ENCODE peak calls at places on chromosomes 1 and 21, in five cellular contexts. V, H, M, E and T are unnamed samples. For H3K9me3, the result is how much of the 10 kb centered on the place peaks cover.

GRCh38 chr21:46128106-46128982 is 27.0 kb downstream of the FTCD start:
- DNase-seq in V (no peak), E (peak), M (no peak), H (peak), T (no peak)

GRCh38 chr1:3259020-3259419 is 190.0 kb downstream of the PRDM16 start:
- DNase-seq in M (no peak), H (no peak), V (no peak), E (no peak), T (no peak)

GRCh38 chr1:116453906-116454305 is 80.9 kb downstream of the ATP1A1 start:
- DNase-seq in H (no peak), V (no peak), E (no peak), M (no peak), T (no peak)

GRCh38 chr1:204258213-204259115 is 44.7 kb upstream of the GOLT1A start:
- DNase-seq in M (no peak), E (peak), V (peak), H (peak), T (no peak)

GRCh38 chr1:204714194-204714860 is 28.8 kb upstream of the LRRN2 start:
- DNase-seq in H (no peak), M (no peak), V (no peak), E (no peak), T (no peak)

GRCh38 chr1:22880174-22880601 is 92.5 kb downstream of the LACTBL1 start:
- DNase-seq in H (no peak), E (no peak), V (peak), M (no peak), T (no peak)

GRCh38 chr1:145877923-145878486 is 7.7 kb downstream of the ANKRD35 start:
- DNase-seq in V (no peak), H (no peak), M (no peak), E (peak), T (no peak)

GRCh38 chr21:34801519-34802132 is 132.8 kb downstream of the CLIC6 start:
- DNase-seq in E (no peak), V (no peak), H (no peak), M (no peak), T (no peak)

GRCh38 chr1:8018492-8019228 is 7.4 kb downstream of the ERRFI1 start:
- DNase-seq in V (no peak), E (no peak), H (no peak), M (no peak), T (no peak)

GRCh38 chr1:182217967-182218366 is 156.5 kb upstream of the ZNF648 start:
- DNase-seq in V (no peak), M (no peak), E (no peak), H (no peak), T (no peak)

GRCh38 chr1:110341146-110341871 is 2.1 kb downstream of the RBM15 start:
- DNase-seq in E (no peak), H (no peak), V (no peak), M (no peak), T (no peak)

GRCh38 chr1:231636157-231636556 is 9.6 kb downstream of the DISC1 start:
- DNase-seq in H (peak), E (peak), M (no peak), V (peak), T (peak)

GRCh38 chr1:117003253-117003875 is 1.8 kb downstream of the CD101 start:
- DNase-seq in E (no peak), H (no peak), M (no peak), V (no peak), T (no peak)

GRCh38 chr1:246695666-246696065 is 28.5 kb upstream of the SCCPDH start:
- DNase-seq in E (no peak), V (no peak), H (no peak), M (no peak), T (no peak)

GRCh38 chr1:219517031-219517430 is 95.9 kb downstream of the ZC3H11B start:
- DNase-seq in M (no peak), H (no peak), V (no peak), E (no peak), T (no peak)

GRCh38 chr1:184190626-184191025 is 139.1 kb downstream of the TSEN15 start:
- DNase-seq in M (no peak), H (no peak), V (no peak), E (no peak), T (no peak)

GRCh38 chr1:35502242-35502641 is 55.0 kb downstream of the KIAA0319L start:
- DNase-seq in V (no peak), M (no peak), E (no peak), H (no peak), T (no peak)

GRCh38 chr1:86852737-86853408 is 61.1 kb downstream of the SELENOF start:
- DNase-seq in V (no peak), M (no peak), E (no peak), H (no peak), T (no peak)

GRCh38 chr1:53087332-53088285 is 25.6 kb downstream of the PODN start:
- DNase-seq in H (peak), V (no peak), M (no peak), E (no peak), T (no peak)

GRCh38 chr1:213779228-213779627 is 208.5 kb upstream of the PROX1 start:
- DNase-seq in E (no peak), M (no peak), V (no peak), H (no peak), T (no peak)

GRCh38 chr1:53982034-53982761 is 35.8 kb downstream of the LDLRAD1 start:
- DNase-seq in H (peak), M (no peak), E (peak), V (peak), T (no peak)

GRCh38 chr1:110630770-110631663 is 24.9 kb upstream of the KCNA2 start:
- DNase-seq in M (peak), V (peak), H (peak), E (peak), T (peak)

GRCh38 chr1:200496937-200497336 is 87.1 kb upstream of the ZNF281 start:
- DNase-seq in E (no peak), H (no peak), M (no peak), V (no peak), T (no peak)

GRCh38 chr1:32142446-32143301 is 34.8 kb downstream of the KPNA6 start:
- DNase-seq in H (peak), M (no peak), V (peak), E (no peak), T (peak)

DNA sequence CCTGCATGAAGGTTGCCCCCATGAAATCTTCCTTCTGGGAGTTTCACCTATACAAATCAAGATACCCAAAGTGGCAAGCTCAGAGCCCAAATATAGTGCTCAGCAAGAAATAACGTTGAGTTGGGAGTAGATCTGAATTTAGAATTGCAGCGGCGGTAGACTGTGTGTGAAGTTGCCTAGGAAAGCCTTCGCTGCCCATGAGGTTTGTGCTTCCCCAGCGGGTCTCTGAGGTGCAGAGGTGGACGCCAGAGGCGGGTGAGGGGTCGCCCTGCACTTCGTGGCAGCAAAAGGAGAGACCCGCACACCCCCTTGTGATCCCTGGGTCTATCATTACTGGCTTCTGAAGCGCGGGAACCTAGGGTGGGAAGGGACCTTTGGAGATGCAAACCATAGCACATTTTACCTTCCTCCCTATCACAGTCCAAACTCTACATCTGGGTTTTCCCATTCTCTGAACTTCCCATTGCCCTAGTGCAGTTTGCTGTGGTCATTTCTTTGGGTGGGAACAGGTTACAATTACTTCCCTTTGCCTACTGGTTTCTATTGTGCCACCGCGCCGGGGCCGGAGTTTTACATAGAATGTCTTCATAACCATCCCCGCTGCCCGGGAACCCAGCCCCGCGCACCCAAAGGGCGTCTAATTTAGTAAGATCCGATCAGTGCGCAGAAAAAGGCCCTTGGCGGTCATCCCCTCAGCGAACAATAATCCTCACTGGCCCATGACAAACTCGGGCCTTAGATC is 5.2 kb downstream of the TBX15 start:
- DNase-seq in M (no peak), V (no peak), H (no peak), E (no peak), T (no peak)
- H3K9me3 ChIP-seq in M (under half), V (under half), H (under half), E (under half), T (under half)

GRCh38 chr1:84997667-84998600 is 1.0 kb upstream of the MCOLN2 start:
- DNase-seq in V (peak), M (no peak), E (no peak), H (no peak), T (no peak)

GRCh38 chr1:85001742-85002141 is 4.8 kb upstream of the MCOLN2 start:
- DNase-seq in V (no peak), H (no peak), E (no peak), M (no peak), T (no peak)

GRCh38 chr1:84998642-84999280 is 1.8 kb upstream of the MCOLN2 start:
- DNase-seq in V (peak), E (no peak), M (no peak), H (no peak), T (no peak)

GRCh38 chr1:84995484-84996334 is 1.2 kb downstream of the MCOLN2 start:
- DNase-seq in V (no peak), E (no peak), H (no peak), M (no peak), T (no peak)

GRCh38 chr1:84996846-84997666 is at the start of gene MCOLN2:
- DNase-seq in M (no peak), E (peak), H (peak), V (peak), T (no peak)
- TF ChIP-seq POLR2A in M (peak), E (no peak), H (no peak), V (no peak), T (no peak)

GRCh38 chr1:114112775-114113174 is 40.9 kb downstream of the SYT6 start:
- DNase-seq in M (no peak), V (no peak), E (no peak), H (no peak), T (no peak)

GRCh38 chr1:114111731-114112661 is 41.7 kb downstream of the SYT6 start:
- DNase-seq in V (no peak), M (no peak), H (no peak), E (no peak), T (no peak)

GRCh38 chr1:114107474-114108175 is 46.0 kb downstream of the SYT6 start:
- DNase-seq in M (no peak), H (no peak), E (no peak), V (no peak), T (no peak)

GRCh38 chr1:114108741-114109255 is 44.9 kb downstream of the SYT6 start:
- DNase-seq in H (peak), E (no peak), V (no peak), M (peak), T (no peak)

DNA sequence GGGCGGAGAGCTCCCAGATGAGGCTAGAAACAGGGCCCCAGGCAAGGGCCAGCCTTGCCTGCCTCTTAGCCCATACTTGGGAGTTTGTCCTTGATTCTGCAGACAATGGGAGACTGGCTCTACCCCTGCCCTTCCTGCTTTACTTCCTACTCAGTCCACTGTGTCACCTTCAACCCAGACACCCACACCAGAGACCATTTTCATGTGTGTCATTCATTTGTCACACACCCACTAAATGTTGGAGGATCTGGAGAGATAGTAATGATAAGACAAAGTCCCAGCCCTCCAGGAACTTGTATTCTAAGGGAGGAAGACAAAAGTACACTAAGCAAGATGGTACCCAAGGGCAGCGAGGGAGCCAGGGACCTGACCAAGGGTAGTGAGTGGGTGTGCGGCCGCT is 43.7 kb downstream of the SYT6 start:
- DNase-seq in E (no peak), M (no peak), H (no peak), V (no peak), T (no peak)
- H3K4me3 ChIP-seq in E (no peak), M (no peak), H (no peak), V (no peak), T (no peak)

GRCh38 chr1:227666286-227666685 is 68.8 kb downstream of the JMJD4 start:
- DNase-seq in E (no peak), V (no peak), H (no peak), M (no peak), T (no peak)
- H3K9me3 ChIP-seq in E (under half), V (half or more), H (half or more), M (under half), T (under half)

GRCh38 chr1:212665241-212666115 is 34.2 kb downstream of the BATF3 start:
- DNase-seq in E (peak), M (no peak), H (peak), V (peak), T (peak)
- TF ChIP-seq POLR2A in E (no peak), M (no peak), H (no peak), V (peak), T (no peak)

GRCh38 chr1:59816318-59816878 is 1.6 kb downstream of the HOOK1 start:
- DNase-seq in H (no peak), V (no peak), M (no peak), E (no peak), T (no peak)
- H3K4me3 ChIP-seq in H (no peak), V (no peak), M (peak), E (no peak), T (no peak)

GRCh38 chr1:49817681-49818080 is 206.1 kb downstream of the AGBL4 start:
- DNase-seq in H (no peak), E (no peak), V (no peak), M (no peak), T (no peak)
- H3K9me3 ChIP-seq in H (under half), E (under half), V (under half), M (under half), T (under half)

DNA sequence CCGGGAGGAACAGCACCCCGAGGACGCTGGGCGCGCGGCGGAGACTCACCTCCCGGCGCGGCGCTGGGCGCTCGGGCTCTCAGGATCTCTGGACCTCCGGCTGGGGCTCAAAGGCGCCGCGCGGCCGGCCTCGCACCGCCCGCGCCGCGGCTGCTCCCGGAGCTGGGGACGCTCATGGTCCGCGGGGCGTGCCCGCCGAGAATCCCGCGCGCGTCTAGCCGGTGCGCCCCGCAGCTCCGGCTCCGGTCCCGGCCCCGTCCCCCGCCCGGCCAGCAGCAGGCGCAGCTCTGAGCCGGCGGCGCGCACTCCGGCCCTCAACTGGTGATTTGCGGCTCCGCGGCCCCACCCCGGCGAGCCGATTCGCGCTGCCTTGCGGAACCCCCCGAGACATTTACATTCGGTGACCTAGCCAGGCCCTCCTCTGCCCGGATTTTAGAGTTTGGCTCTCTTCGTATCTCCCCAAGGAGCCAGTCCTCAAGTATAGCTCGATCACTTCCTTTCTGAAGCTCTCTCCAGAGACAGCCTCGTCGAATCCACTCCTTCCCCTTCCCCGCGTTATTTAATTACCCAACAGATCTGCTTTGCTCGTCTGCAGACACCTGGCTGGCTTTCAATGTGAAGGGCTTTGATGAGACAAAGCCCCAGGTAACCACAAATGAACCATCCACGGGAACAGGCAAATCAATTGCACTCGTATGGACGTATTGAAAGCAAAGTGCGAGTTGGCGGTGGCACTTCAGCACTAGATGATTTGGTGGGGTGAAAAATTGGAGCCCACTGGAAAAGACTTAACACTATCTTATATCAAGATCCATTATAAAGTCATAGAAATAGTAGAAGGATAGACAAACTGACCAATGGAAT is at the start of gene BCAR3:
- DNase-seq in V (peak), M (no peak), E (peak), H (peak), T (peak)
- TF ChIP-seq POLR2A in V (peak), M (peak), E (peak), H (peak), T (peak)